ENCODE peak calls at places on chromosomes 1 and 21, in four cellular contexts. V, S, N and O are unnamed samples.

GRCh38 chr1:216015116-216015515 is 408.1 kb downstream of the USH2A start:
- DNase-seq in V (no peak), N (no peak), S (no peak), O (no peak)

GRCh38 chr21:31490471-31490870 is 146.4 kb upstream of the TIAM1 start:
- DNase-seq in V (no peak), S (peak), N (no peak), O (no peak)

GRCh38 chr1:33519240-33519884 is 46.9 kb downstream of the ZSCAN20 start:
- DNase-seq in S (no peak), N (no peak), V (no peak), O (no peak)

GRCh38 chr1:228058981-228059535 is 23.4 kb upstream of the ARF1 start:
- DNase-seq in V (no peak), S (no peak), N (no peak), O (no peak)

GRCh38 chr1:3746389-3746783 is 5.9 kb upstream of the CCDC27 start:
- DNase-seq in V (no peak), N (no peak), S (no peak), O (no peak)

GRCh38 chr1:84996846-84997666 is at the start of gene MCOLN2:
- DNase-seq in S (peak), N (no peak), V (peak), O (no peak)

GRCh38 chr1:226739696-226740065 is 599 bp upstream of the ITPKB start:
- DNase-seq in V (no peak), S (no peak), N (no peak), O (no peak)

GRCh38 chr1:153962088-153963029 is 978 bp downstream of the SLC39A1 start:
- DNase-seq in S (peak), N (no peak), V (no peak), O (no peak)

GRCh38 chr1:44260792-44261474 is 47.7 kb downstream of the DMAP1 start:
- DNase-seq in S (no peak), N (no peak), V (no peak), O (no peak)

GRCh38 chr1:16617101-16617727 is 3.9 kb upstream of the NBPF1 start:
- DNase-seq in S (no peak), V (peak), N (no peak), O (no peak)

GRCh38 chr1:95509989-95510388 is 276.0 kb downstream of the RWDD3 start:
- DNase-seq in N (no peak), V (no peak), S (no peak), O (no peak)

GRCh38 chr1:224769987-224770693 is 154.0 kb downstream of the CNIH3 start:
- DNase-seq in V (no peak), N (peak), S (no peak), O (no peak)

GRCh38 chr1:47164552-47164951 is 25.3 kb downstream of the PDZK1IP1 start:
- DNase-seq in S (no peak), V (no peak), N (no peak), O (no peak)

GRCh38 chr1:215119071-215119470 is 36.5 kb downstream of the KCNK2 start:
- DNase-seq in N (no peak), V (no peak), S (no peak), O (no peak)

GRCh38 chr1:157189096-157189495 is 50.9 kb upstream of the ETV3 start:
- DNase-seq in V (no peak), S (no peak), N (no peak), O (no peak)
- TF ChIP-seq CTCF in V (no peak), S (no peak), N (no peak), O (no peak)

DNA sequence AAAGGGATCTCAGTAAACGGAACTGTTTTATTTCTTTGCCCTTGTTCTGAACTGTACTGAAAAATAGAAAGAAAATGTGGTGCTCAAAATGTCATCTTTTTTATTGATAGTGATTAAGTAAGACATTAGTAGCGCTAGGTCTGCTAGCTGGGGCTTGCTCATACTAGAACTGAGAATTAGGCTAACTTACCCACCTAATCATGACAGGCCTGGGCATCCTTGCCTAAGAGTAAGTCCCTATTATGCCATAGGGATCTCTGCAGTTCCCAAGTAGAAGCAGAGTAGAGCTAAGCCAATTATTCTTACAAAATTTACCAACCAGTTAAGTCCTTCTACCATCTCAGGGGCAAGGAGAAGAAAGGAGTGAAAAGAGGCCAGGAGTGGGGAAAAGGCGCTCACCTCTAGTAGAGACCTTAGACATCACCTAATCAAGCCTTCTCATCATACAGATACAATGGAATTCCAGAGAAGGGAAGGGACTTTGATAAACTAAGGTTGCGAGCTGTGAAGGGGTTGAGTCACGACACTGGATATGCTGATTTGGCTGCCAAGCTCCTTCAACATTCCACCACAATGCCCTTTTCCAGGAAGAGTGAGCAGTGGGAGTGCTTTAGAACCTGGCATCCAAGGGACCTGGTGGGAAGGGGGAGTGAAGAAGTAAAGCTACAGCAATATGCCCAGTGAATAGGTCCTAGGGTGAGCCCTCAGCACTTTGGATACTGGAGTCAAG is 27.7 kb upstream of the RPTN start:
- DNase-seq in S (no peak), N (no peak), V (no peak), O (no peak)
- H3K4me3 ChIP-seq in S (no peak), N (no peak), V (no peak), O (no peak)

DNA sequence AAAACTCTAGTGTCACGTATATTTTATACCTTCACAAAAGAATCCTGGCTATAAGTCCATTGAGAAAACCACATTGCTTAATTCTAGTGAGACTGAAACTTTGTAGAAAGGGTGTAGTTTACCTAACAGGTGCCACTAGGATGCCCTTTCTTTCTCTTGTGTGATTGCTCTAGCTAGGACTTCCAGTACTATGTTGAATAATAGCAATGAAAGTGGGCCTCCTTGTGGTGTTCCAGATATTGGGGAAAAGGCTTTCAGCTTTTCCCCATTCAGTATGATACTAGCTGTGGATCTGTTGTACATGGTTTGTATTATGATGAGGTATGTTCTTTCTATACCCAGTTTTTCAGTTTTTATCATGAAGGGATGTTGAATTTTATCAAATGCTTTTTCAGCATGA is 39.7 kb upstream of the CHODL start:
- DNase-seq in V (no peak), S (no peak), N (no peak), O (no peak)
- TF ChIP-seq CTCF in V (no peak), S (no peak), N (no peak), O (no peak)

DNA sequence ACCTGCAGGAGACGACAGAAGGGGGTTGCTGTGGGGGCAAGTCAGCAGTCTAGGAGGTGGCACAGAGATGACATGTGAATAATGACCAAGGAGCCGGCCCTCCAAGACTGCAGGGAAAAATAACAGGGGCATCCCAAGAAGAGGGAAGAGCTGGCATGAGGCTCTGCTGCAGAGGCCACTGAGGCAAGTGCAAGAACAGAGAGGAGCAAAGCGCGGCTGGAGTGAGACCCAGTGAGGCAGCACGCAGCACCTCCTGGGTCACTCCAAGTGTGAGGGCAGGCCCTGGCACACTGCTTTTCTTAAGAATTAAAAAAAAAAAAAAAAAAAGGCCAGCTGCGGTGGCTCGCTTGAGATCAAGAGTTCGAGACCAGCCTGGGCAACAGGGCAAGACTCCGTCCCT is 80.1 kb downstream of the SLC66A1 start:
- DNase-seq in N (no peak), V (no peak), S (no peak), O (no peak)
- H3K4me3 ChIP-seq in N (no peak), V (no peak), S (no peak), O (no peak)

DNA sequence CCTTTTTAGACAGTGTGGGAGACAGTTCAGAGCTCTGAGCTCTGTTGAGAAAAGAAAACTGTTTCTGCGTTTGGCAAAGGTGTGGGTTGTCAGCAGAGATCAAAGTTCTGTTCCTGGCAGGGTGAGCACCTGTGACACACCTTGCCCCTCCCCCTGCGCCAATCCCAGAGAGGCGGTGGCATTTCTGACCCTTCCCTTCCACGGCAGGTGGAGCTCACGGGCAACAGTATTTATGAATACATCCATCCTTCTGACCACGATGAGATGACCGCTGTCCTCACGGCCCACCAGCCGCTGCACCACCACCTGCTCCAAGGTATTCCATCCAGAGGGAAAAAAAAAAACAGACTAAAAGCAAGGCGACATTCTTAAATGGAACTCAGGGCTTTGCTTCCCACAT is 20.7 kb downstream of the SIM2 start:
- DNase-seq in N (no peak), S (no peak), V (peak), O (no peak)
- TF ChIP-seq CTCF in N (no peak), S (no peak), V (no peak), O (no peak)

DNA sequence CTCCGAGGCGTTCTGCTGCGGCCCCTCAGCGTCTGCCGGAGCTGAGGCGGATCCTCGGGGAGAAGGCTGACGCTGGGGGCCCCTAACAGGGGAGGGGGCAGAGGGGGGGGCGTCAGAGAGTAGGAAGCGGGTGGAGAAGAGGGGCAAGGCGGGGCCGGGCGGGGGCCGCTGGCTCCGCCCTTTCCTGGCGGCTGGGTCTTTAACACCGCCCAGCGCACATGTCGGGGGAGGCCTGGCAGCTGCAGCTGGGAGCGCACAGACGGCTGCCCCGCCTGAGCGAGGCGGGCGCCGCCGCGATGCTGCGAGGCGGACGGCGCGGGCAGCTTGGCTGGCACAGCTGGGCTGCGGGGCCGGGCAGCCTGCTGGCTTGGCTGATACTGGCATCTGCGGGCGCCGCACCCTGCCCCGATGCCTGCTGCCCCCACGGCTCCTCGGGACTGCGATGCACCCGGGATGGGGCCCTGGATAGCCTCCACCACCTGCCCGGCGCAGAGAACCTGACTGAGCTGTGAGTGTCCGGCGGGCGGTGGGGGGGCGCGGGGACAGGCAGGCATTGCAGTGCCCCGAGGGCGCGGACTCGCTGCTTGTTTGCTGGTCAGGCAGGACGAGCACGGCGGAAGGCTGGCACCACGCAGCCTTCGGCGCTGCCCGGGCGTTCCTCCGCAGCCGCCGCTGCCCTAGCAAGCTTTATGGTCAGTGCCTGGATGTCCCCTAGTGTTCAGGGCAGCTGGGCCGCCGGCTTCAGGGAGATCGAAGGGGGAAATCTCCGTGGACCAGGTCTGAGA is at the start of gene NTRK1:
- DNase-seq in N (no peak), V (no peak), S (peak), O (no peak)
- H3K4me3 ChIP-seq in N (peak), V (peak), S (peak), O (peak)

DNA sequence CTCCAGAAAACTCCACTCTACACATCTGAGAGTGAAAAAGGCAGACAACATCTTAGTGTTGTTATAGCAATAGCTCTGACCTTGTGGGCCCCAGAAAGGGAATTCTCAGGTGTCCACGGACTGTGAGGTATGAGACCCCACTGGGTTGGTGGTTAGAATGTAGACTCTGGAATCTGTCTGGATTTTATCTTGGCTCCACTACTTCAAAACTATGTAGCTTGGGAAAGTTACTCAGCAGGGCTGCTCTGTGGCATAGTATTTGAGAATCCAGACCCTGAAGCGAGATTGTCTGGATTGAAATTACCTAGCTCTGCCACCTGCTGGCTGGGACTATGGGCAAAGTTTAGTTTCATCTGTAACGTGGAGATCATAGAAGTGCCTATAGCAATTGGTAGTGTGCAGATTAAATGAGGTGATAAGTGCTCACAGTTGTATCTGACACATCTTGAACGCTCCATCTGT is 25.8 kb downstream of the PRDM2 start:
- DNase-seq in S (peak), V (no peak), N (no peak), O (no peak)
- TF ChIP-seq CTCF in S (peak), V (peak), N (peak), O (peak)

DNA sequence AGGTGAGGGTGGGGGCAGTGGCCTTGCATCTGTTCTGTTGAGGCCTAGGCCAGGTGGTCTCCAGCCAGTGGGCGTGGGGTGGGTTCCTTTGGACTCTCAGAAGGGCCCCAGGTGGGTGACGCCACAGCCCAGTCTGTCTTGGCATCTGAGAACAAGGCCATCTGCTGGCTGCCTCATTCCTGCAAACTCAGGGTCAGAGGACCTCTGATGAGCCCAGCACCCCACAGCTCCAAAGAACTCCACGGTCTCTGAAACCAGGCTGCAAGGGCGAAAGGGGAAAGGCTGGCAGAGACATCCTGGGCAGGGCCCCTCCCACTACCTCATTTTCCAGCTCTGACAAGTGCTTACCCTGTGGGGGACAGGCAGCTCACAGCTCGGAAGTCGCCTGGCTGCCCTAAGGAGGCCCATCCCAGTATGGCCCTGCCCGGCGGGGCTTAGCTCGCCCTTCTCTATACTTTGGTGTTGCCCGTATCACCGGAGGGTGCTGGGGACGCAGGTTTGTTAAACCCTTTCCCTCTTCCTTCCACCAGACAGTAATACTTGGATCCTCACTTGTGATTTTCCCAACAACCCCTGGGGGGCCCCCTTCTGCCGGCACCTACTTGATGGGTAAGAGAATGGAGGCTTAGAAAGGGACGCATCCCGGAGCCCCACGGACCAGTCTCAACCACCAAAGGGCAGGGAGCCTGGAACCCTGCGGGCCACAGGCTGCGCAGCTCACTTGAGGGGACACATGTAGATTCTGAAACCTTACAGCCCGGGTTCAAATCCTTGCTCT is 10.9 kb upstream of the EDN2 start:
- DNase-seq in S (peak), N (no peak), V (no peak), O (no peak)
- H3K4me3 ChIP-seq in S (peak), N (peak), V (peak), O (no peak)

GRCh38 chr1:24850353-24850905 is 79.6 kb downstream of the RUNX3 start:
- DNase-seq in N (no peak), S (no peak), V (no peak), O (no peak)

GRCh38 chr1:24847995-24848857 is 81.8 kb downstream of the RUNX3 start:
- DNase-seq in S (peak), N (peak), V (peak), O (no peak)

GRCh38 chr1:24855474-24855873 is 74.6 kb downstream of the RUNX3 start:
- DNase-seq in N (no peak), V (no peak), S (no peak), O (no peak)

GRCh38 chr1:24853656-24854055 is 76.4 kb downstream of the RUNX3 start:
- DNase-seq in V (no peak), S (no peak), N (no peak), O (no peak)

GRCh38 chr1:24849653-24850295 is 80.3 kb downstream of the RUNX3 start:
- DNase-seq in N (no peak), S (peak), V (no peak), O (no peak)
- TF ChIP-seq CTCF in N (peak), S (peak), V (peak), O (peak)

DNA sequence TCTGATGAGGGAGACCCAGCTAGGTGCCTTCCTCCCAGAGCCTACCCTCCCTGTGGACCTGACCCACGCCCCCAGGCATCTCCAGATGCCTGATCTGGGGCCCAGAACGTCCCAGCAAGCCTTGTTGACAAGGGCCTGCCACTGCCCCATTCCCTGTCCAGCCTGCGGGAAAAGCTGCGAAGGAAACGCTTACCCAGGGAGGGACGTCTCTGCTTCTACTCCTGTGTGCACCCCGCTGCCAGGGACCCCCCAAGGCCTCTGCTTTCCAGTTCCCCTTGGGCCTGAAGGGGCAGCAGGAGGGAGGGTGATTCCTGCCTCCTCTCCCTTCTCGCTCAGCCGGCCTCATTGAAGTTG is 11.6 kb upstream of the CLSTN1 start:
- DNase-seq in S (no peak), N (no peak), V (peak), O (no peak)
- H3K4me3 ChIP-seq in S (no peak), N (no peak), V (no peak), O (peak)